ENCODE peak calls at places on chromosomes 11 and 22, in six cellular contexts. H is CD8-positive, alpha-beta memory T cell; K is fibroblast of lung; T is Caco-2; R is heart right ventricle; B is endothelial cell of umbilical vein. E is an unnamed sample.
A peak's percentile ranks its signal among the peaks of the same experiment; 100 is the strongest.

GRCh38 chr11:62680825-62681240 is 2.0 kb upstream of the UBXN1 start:
- DNase-seq in H (no peak), K (peak; percentile 77), T (peak; percentile 76), R (no peak), B (peak; percentile 79), E (peak; percentile 59)

GRCh38 chr22:24433001-24433867 is 5.8 kb downstream of the ADORA2A start:
- DNase-seq in H (no peak), K (no peak), T (no peak), R (no peak), B (no peak), E (no peak)

GRCh38 chr22:47457509-47458300 is 695.3 kb downstream of the TBC1D22A start:
- DNase-seq in H (no peak), K (no peak), T (no peak), R (no peak), B (no peak), E (no peak)

GRCh38 chr11:15793032-15793996 is 563.0 kb downstream of the SOX6 start:
- DNase-seq in H (no peak), K (peak; percentile 95), T (no peak), R (no peak), B (peak; percentile 9), E (no peak)

GRCh38 chr11:100716848-100717247 is 29.8 kb downstream of the ARHGAP42 start:
- DNase-seq in H (no peak), K (no peak), T (no peak), R (no peak), B (no peak), E (no peak)

GRCh38 chr11:58659910-58660570 is 37.6 kb downstream of the CNTF start:
- DNase-seq in H (no peak), K (no peak), T (no peak), R (no peak), B (no peak), E (no peak)

GRCh38 chr11:79100093-79100704 is 340.6 kb downstream of the TENM4 start:
- DNase-seq in H (no peak), K (peak; percentile 51), T (peak; percentile 73), R (no peak), B (peak; percentile 68), E (peak; percentile 71)

GRCh38 chr11:123185326-123185725 is 9.7 kb downstream of the CLMP start:
- DNase-seq in H (no peak), K (no peak), T (no peak), R (no peak), B (no peak), E (no peak)

GRCh38 chr11:47768090-47768620 is 1.0 kb upstream of the FNBP4 start:
- DNase-seq in H (no peak), K (peak; percentile 68), T (peak; percentile 28), R (peak; percentile 66), B (peak; percentile 94), E (peak; percentile 80)

GRCh38 chr22:42033263-42034181 is 34.9 kb downstream of the WBP2NL start:
- DNase-seq in H (no peak), K (no peak), T (no peak), R (no peak), B (no peak), E (no peak)

GRCh38 chr11:78691215-78691614 is 116.6 kb upstream of the NARS2 start:
- DNase-seq in H (no peak), K (peak; percentile 30), T (no peak), R (no peak), B (no peak), E (no peak)

GRCh38 chr11:127627629-127628462 is 627.3 kb upstream of the KIRREL3 start:
- DNase-seq in H (no peak), K (peak; percentile 48), T (no peak), R (no peak), B (no peak), E (no peak)

GRCh38 chr11:78138694-78139421 is 568 bp downstream of the ALG8 start:
- DNase-seq in H (no peak), K (peak; percentile 31), T (peak; percentile 62), R (no peak), B (no peak), E (peak; percentile 41)

GRCh38 chr11:3234846-3235245 is 2.6 kb upstream of the MRGPRE start:
- DNase-seq in H (no peak), K (no peak), T (no peak), R (no peak), B (no peak), E (no peak)

GRCh38 chr11:3231550-3231850 is 717 bp downstream of the MRGPRE start:
- DNase-seq in H (no peak), K (no peak), T (no peak), R (no peak), B (no peak), E (no peak)

GRCh38 chr11:3232956-3233355 is 739 bp upstream of the MRGPRE start:
- DNase-seq in H (no peak), K (no peak), T (no peak), R (no peak), B (no peak), E (no peak)

GRCh38 chr11:3231851-3232744 is at the start of gene MRGPRE:
- DNase-seq in H (no peak), K (no peak), T (no peak), R (no peak), B (no peak), E (no peak)

DNA sequence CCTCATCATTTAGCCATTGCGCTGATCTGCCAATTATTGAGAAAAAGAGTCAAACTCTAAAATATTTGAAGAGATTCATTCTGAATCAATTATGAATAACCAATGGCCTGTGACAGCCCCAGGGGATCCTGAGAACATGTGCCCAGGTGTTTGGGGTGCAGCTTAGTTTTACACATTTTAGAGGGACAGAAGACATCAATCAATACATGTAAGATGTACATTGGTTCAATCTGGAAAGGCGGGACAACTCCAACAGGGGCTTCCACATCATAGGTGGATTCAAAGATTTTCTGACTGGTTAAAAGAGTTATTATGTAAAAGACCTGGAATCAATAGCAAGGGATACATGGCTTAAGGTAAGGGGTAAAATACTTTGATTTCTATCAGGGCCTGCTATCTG is 4.9 kb upstream of the MRGPRE start:
- DNase-seq in H (no peak), K (no peak), T (no peak), R (no peak), B (no peak), E (no peak)
- H3K4me1 ChIP-seq in H (no peaks in the 10 kb centered on the region), K (no peaks in the 10 kb centered on the region), T (no peaks in the 10 kb centered on the region), R (peaks cover 5% of the 10 kb centered on the region), B (no peaks in the 10 kb centered on the region), E (no peaks in the 10 kb centered on the region)

GRCh38 chr11:35602160-35602793 is 16.0 kb upstream of the FJX1 start:
- DNase-seq in H (no peak), K (no peak), T (no peak), R (no peak), B (no peak), E (no peak)

GRCh38 chr11:35594680-35595079 is 23.6 kb upstream of the FJX1 start:
- DNase-seq in H (no peak), K (no peak), T (no peak), R (no peak), B (no peak), E (no peak)

GRCh38 chr11:35600439-35600838 is 17.8 kb upstream of the FJX1 start:
- DNase-seq in H (no peak), K (no peak), T (no peak), R (no peak), B (no peak), E (no peak)

GRCh38 chr11:35602979-35603378 is 15.3 kb upstream of the FJX1 start:
- DNase-seq in H (no peak), K (no peak), T (no peak), R (no peak), B (no peak), E (no peak)

GRCh38 chr11:35598254-35599125 is 19.8 kb upstream of the FJX1 start:
- DNase-seq in H (no peak), K (peak; percentile 73), T (no peak), R (no peak), B (no peak), E (no peak)
- H3K4me1 ChIP-seq in H (no peaks in the 10 kb centered on the region), K (no peaks in the 10 kb centered on the region), T (no peaks in the 10 kb centered on the region), R (no peaks in the 10 kb centered on the region), B (no peaks in the 10 kb centered on the region), E (no peaks in the 10 kb centered on the region)

DNA sequence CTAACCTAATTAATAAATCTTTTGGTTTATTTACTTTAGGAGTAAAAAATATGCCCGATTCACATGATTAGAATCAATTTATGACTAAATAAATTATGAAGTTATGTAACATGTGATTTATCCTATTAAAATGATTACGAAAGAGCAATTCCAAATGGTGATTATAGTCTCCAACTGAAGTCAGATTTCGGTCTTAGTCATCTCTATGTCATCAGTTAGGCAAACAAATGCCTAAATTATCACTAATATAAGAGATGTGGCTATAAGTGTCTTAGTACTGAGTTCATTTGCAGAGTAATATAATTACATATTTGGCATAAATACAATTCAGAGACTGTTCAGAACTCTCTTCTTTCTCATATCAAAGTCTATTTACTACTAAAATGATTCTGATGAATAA is 286.9 kb upstream of the CCDC90B start:
- DNase-seq in H (no peak), K (peak; percentile 36), T (no peak), R (no peak), B (no peak), E (no peak)
- H3K4me1 ChIP-seq in H (no peaks in the 10 kb centered on the region), K (peaks cover 2% of the 10 kb centered on the region), T (peaks cover 17% of the 10 kb centered on the region), R (no peaks in the 10 kb centered on the region), B (no peaks in the 10 kb centered on the region), E (peaks cover 18% of the 10 kb centered on the region)

GRCh38 chr22:22932512-22932941 is 44.9 kb downstream of the IGLL5 start:
- DNase-seq in H (no peak), K (no peak), T (no peak), R (no peak), B (no peak), E (no peak)
- H3K4me1 ChIP-seq in H (peaks cover 11% of the 10 kb centered on the region), K (no peaks in the 10 kb centered on the region), T (no peaks in the 10 kb centered on the region), R (peaks cover 2% of the 10 kb centered on the region), B (no peaks in the 10 kb centered on the region), E (no peaks in the 10 kb centered on the region)

E was measured in HAP-1.